ENCODE peak calls at places on chromosome 14, in five cellular contexts. V is fibroblast of lung, I is kidney, F is PC-3, R is HCT116. C is an unnamed sample.

GRCh38 chr14:100780646-100781355 is 45.1 kb upstream of the MEG3 start:
- DNase-seq in V (no peak), I (no peak), F (no peak), R (no peak), C (no peak)

GRCh38 chr14:94048676-94049624 is 22.8 kb downstream of the OTUB2 start:
- DNase-seq in V (no peak), I (no peak), F (no peak), R (no peak), C (no peak)

GRCh38 chr14:23623962-23624361 is 12.2 kb upstream of the DHRS2 start:
- DNase-seq in V (no peak), I (no peak), F (no peak), R (no peak), C (no peak)

GRCh38 chr14:103281496-103282231 is 52.4 kb upstream of the EIF5 start:
- DNase-seq in V (peak; percentile 40), I (peak; percentile 80), F (peak; percentile 63), R (no peak), C (peak; percentile 73)

GRCh38 chr14:79568566-79568965 is 642.7 kb downstream of the DIO2 start:
- DNase-seq in V (peak; percentile 85), I (no peak), F (no peak), R (no peak), C (no peak)

GRCh38 chr14:24115451-24116110 is 832 bp upstream of the NRL start:
- DNase-seq in V (no peak), I (peak; percentile 80), F (no peak), R (no peak), C (no peak)

GRCh38 chr14:31271648-31272047 is 64.1 kb upstream of the HECTD1 start:
- DNase-seq in V (no peak), I (no peak), F (no peak), R (no peak), C (no peak)

GRCh38 chr14:49405291-49405690 is 180.9 kb downstream of the RPS29 start:
- DNase-seq in V (peak; percentile 56), I (no peak), F (peak; percentile 52), R (no peak), C (peak; percentile 57)

GRCh38 chr14:75224561-75224960 is 48.1 kb upstream of the TMED10 start:
- DNase-seq in V (peak; percentile 26), I (no peak), F (no peak), R (no peak), C (peak; percentile 18)

GRCh38 chr14:60905930-60906329 is 74.9 kb downstream of the TRMT5 start:
- DNase-seq in V (peak; percentile 39), I (no peak), F (peak; percentile 43), R (no peak), C (no peak)

GRCh38 chr14:90034835-90035525 is 26.8 kb upstream of the KCNK13 start:
- DNase-seq in V (no peak), I (no peak), F (no peak), R (no peak), C (no peak)

GRCh38 chr14:49506650-49507049 is 79.5 kb downstream of the RPS29 start:
- DNase-seq in V (no peak), I (no peak), F (peak; percentile 62), R (no peak), C (no peak)

GRCh38 chr14:76870146-76870545 is 43.9 kb downstream of the LRRC74A start:
- DNase-seq in V (no peak), I (no peak), F (peak; percentile 36), R (no peak), C (no peak)

GRCh38 chr14:105088812-105089745 is 23.8 kb upstream of the GPR132 start:
- DNase-seq in V (peak; percentile 35), I (peak; percentile 77), F (no peak), R (no peak), C (peak; percentile 36)
- H3K4me1 ChIP-seq in V (peaks cover 32% of the 10 kb centered on the region), I (peaks cover 8% of the 10 kb centered on the region), F (peaks cover 44% of the 10 kb centered on the region), R (peaks cover 77% of the 10 kb centered on the region), C (peaks cover 30% of the 10 kb centered on the region)

DNA sequence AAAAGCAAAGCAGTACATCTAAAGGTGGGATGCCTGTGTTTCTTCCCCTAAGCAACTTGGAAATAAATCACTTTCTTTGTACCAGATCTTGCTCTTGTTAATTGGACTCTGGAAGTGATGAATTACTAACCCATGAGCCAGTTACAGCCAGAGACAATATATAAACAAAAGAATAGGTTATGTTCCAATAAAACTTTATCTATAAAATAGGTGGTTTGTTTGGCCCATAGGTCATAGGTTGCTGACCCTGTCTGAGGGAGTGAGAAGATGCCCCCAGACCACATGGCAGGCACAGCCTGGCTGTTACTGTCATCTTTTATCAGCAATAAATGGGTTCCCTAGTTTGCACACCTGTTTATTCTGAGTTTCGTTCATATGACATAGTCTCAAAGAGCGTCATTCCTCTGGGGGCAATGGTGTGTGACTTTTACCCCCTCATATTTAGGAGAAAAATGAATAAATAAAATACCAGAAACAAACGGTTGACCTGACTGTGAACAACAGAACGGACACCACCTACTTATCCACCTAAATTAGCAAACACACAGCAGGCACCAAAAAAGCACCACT is 10.7 kb downstream of the LGMN start:
- DNase-seq in V (no peak), I (no peak), F (no peak), R (no peak), C (no peak)
- H3K9ac ChIP-seq in V (no peak overlapping the region), I (no peak overlapping the region), F (no peak overlapping the region), R (no peak overlapping the region), C (no peak overlapping the region)

GRCh38 chr14:67785270-67786109 is 30.9 kb downstream of the ZFYVE26 start:
- DNase-seq in V (no peak), I (no peak), F (no peak), R (no peak), C (no peak)

GRCh38 chr14:67782090-67782489 is 34.3 kb downstream of the ZFYVE26 start:
- DNase-seq in V (no peak), I (no peak), F (no peak), R (no peak), C (no peak)

GRCh38 chr14:67784244-67784823 is 32.1 kb downstream of the ZFYVE26 start:
- DNase-seq in V (no peak), I (no peak), F (no peak), R (no peak), C (no peak)

DNA sequence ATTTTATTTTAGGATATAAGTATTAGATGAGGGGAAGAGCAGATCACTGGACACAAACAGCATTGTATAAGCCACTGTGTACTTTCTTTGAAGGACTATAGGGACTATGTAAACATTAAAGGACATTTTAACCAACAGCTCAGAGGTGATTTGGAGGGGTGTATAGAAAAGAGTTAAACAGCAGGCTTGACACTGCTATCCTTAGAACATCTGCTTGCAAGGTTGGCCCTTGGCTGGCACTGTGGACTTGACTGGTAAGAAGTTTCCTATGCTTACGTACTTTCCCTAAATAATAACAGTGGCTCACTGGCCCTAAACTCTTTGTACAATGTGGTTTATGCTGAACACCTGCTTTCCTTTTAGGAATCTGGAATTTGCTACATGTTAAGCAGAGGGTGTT is 28.7 kb downstream of the ZFYVE26 start:
- DNase-seq in V (no peak), I (no peak), F (no peak), R (no peak), C (no peak)
- H3K36me3 ChIP-seq in V (peaks cover 10% of the 10 kb centered on the region), I (peaks cover 48% of the 10 kb centered on the region), F (peaks cover 45% of the 10 kb centered on the region), R (peaks cover 19% of the 10 kb centered on the region), C (peaks cover 98% of the 10 kb centered on the region)

GRCh38 chr14:39875028-39875427 is 442.8 kb upstream of the FBXO33 start:
- DNase-seq in V (no peak), I (no peak), F (no peak), R (no peak), C (no peak)
- H3K4me1 ChIP-seq in V (no peaks in the 10 kb centered on the region), I (peaks cover 2% of the 10 kb centered on the region), F (no peaks in the 10 kb centered on the region), R (no peaks in the 10 kb centered on the region), C (no peaks in the 10 kb centered on the region)

DNA sequence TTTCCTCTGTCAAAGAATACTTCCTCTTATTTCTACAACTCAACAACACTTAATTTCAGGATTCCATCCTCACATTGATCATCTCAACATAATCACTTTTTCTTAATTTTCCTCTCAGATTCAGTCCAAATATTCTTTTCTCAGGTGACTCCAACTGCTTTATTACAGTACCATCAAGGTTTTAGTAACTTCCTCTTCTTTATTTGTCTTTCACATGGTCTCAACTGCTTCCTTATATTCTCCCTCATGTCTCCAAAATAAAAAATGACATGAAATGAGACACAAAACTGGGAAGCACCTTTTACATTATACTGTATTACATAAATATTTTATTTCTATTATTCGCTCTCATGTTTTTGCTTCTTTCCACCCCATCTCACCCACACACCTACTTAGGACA is 55.5 kb downstream of the PPP2R5E start:
- DNase-seq in V (no peak), I (no peak), F (no peak), R (no peak), C (no peak)
- H3K9ac ChIP-seq in V (no peak overlapping the region), I (no peak overlapping the region), F (no peak overlapping the region), R (no peak overlapping the region), C (no peak overlapping the region)

DNA sequence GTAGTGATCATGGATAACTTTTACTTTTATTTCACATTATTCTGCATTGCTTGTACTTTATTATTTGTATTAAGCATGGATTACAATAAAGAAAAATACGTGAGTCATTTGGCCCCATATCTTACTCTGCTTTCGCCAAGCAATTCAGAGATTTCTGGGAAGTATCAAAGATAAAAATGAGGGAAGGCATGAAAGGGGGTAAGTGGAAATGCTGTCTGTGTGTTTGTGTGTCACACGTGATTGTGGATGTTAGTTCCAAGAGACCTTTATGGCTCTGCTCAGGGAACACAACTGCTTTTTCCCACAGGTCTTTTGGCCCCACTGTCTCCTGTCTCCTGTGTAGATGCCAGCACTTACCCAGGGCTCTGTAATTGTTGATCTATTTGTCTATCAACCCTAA is 10.5 kb downstream of the NID2 start:
- DNase-seq in V (no peak), I (no peak), F (no peak), R (no peak), C (no peak)
- H3K36me3 ChIP-seq in V (peaks cover 17% of the 10 kb centered on the region), I (no peaks in the 10 kb centered on the region), F (no peaks in the 10 kb centered on the region), R (no peaks in the 10 kb centered on the region), C (peaks cover 26% of the 10 kb centered on the region)

DNA sequence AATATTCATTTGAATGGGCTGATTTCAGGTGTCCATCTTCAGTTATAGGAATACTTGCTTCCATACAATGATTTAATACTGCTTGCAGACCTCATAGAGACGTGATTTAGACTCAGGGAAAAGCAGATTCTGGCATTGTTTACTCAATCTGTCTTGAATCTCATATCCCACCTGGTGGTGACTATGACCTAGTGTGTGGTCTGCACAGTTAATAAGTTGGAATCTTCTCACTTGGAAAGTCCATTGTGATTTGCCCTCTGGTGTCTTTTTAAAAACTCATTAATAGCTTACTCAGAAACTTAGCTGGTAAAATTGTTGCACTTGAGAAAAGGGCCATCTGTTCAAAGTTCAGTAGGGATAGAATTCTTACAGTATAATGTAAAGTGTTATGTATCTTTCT is 106.0 kb downstream of the PELI2 start:
- DNase-seq in V (no peak), I (no peak), F (no peak), R (no peak), C (no peak)
- H3K4me1 ChIP-seq in V (no peaks in the 10 kb centered on the region), I (peaks cover 55% of the 10 kb centered on the region), F (no peaks in the 10 kb centered on the region), R (no peaks in the 10 kb centered on the region), C (no peaks in the 10 kb centered on the region)

DNA sequence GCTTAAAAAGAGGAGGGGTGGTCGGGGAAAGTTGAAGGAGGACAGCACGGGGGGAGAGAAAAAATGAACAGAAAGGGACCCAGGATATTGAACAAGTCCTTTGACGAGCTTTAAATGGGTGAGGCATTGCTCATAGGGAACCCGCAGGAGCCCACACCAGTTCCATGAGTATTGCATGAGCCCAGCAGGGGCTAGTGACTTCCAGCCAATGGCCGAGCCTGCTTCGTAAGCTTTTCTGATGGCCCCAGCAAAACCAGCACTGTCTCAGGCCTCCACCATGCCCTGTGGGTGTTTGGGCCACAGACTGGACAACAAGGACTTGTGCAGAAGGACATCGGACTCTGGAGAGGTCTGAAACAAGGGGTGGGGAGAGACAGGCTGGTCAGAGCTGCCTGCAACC is 109.5 kb downstream of the ZFP36L1 start:
- DNase-seq in V (peak; percentile 83), I (no peak), F (peak; percentile 21), R (no peak), C (no peak)
- H3K9ac ChIP-seq in V (no peak overlapping the region), I (no peak overlapping the region), F (peak overlapping the region; percentile 79), R (peak overlapping the region; percentile 32), C (peak overlapping the region; percentile 71)